ENCODE peak calls at places on chromosomes 4 and X, in nine cellular contexts. U is bronchial epithelial cell, N is aorta, B is choroid plexus epithelial cell, L is foreskin fibroblast, Q is right cardiac atrium, Z is left lung, T is prostate gland, M is tibial nerve. H is an unnamed sample.
A peak's percentile ranks its signal among the peaks of the same experiment; 100 is the strongest.

GRCh38 chr4:120517966-120518365 is 404.6 kb downstream of the PRDM5 start:
- DNase-seq in M (no peak), Z (no peak), U (peak; percentile 77), L (peak; percentile 81), N (no peak), T (peak; percentile 7), Q (no peak), B (peak; percentile 87), H (no peak)

GRCh38 chrX:1416327-1416784 is 24.4 kb upstream of the SLC25A6 start:
- DNase-seq in U (no peak), N (peak; percentile 13), Q (no peak), B (no peak), Z (no peak), M (no peak), T (no peak), L (no peak), H (no peak)

GRCh38 chr4:41814565-41814964 is 66.0 kb upstream of the PHOX2B start:
- DNase-seq in L (peak; percentile 66), M (no peak), Z (no peak), T (no peak), Q (peak; percentile 47), U (no peak), B (peak; percentile 34), N (no peak), H (no peak)

GRCh38 chr4:156971623-156972369 is at the start of gene PDGFC:
- DNase-seq in T (peak; percentile 62), L (peak; percentile 94), Z (peak; percentile 87), B (peak; percentile 77), U (no peak), N (peak; percentile 93), Q (peak; percentile 90), M (peak; percentile 31), H (peak; percentile 86)

GRCh38 chrX:41684138-41684537 is 4.6 kb upstream of the GPR34 start:
- DNase-seq in M (no peak), T (peak; percentile 39), L (peak; percentile 66), B (no peak), U (no peak), N (no peak), Z (no peak), Q (no peak), H (no peak)

GRCh38 chr4:135838889-135839288 is 1637.3 kb upstream of the PABPC4L start:
- DNase-seq in B (peak; percentile 87), Q (no peak), N (no peak), U (peak; percentile 4), M (no peak), Z (no peak), T (no peak), L (peak; percentile 1), H (no peak)

GRCh38 chrX:37578045-37578444 is 6.6 kb downstream of the LANCL3 start:
- DNase-seq in M (no peak), L (no peak), B (peak; percentile 10), N (no peak), U (peak; percentile 74), Q (no peak), T (no peak), Z (no peak), H (no peak)

GRCh38 chr4:176593943-176594342 is 198.8 kb downstream of the VEGFC start:
- DNase-seq in U (peak; percentile 23), M (no peak), T (no peak), Z (no peak), Q (no peak), L (no peak), B (no peak), N (no peak), H (no peak)

GRCh38 chr4:183798921-183799307 is 106.2 kb upstream of the STOX2 start:
- DNase-seq in M (no peak), B (no peak), U (no peak), T (peak; percentile 46), L (no peak), N (no peak), Z (no peak), Q (no peak), H (no peak)

GRCh38 chr4:77797239-77797638 is 21.9 kb downstream of the CNOT6L start:
- DNase-seq in U (peak; percentile 86), B (peak; percentile 53), Z (no peak), N (no peak), T (no peak), Q (no peak), M (no peak), L (peak; percentile 34), H (no peak)

GRCh38 chr4:3783691-3784306 is 17.6 kb downstream of the ADRA2C start:
- DNase-seq in L (no peak), N (no peak), B (peak; percentile 3), M (no peak), U (no peak), Q (no peak), T (no peak), Z (no peak), H (no peak)

GRCh38 chr4:19982556-19982955 is 269.1 kb upstream of the SLIT2 start:
- DNase-seq in L (peak; percentile 83), N (no peak), B (peak; percentile 83), Z (no peak), U (peak; percentile 74), M (no peak), T (no peak), Q (no peak), H (no peak)

GRCh38 chrX:65331371-65331770 is 203.2 kb downstream of the LAS1L start:
- DNase-seq in M (no peak), L (no peak), N (no peak), U (no peak), T (no peak), B (no peak), Z (no peak), Q (no peak), H (no peak)

GRCh38 chrX:150983526-150984163 is 510 bp downstream of the HMGB3 start:
- DNase-seq in L (peak; percentile 20), B (no peak), Z (no peak), T (no peak), N (no peak), U (no peak), M (no peak), Q (no peak), H (no peak)
- H3K4me3 ChIP-seq in L (peak overlapping the region; percentile 50), B (peak overlapping the region; percentile 66), Z (peak overlapping the region; percentile 22), T (peak overlapping the region; percentile 39), N (peak overlapping the region; percentile 47), U (peak overlapping the region; percentile 55), M (peak overlapping the region; percentile 36), Q (peak overlapping the region; percentile 91), H (peak overlapping the region; percentile 69)

GRCh38 chr4:6200922-6201362 is 593 bp upstream of the JAKMIP1 start:
- DNase-seq in M (no peak), N (no peak), Z (no peak), T (no peak), Q (no peak), L (no peak), U (peak; percentile 2), B (no peak), H (no peak)

GRCh38 chr4:6198278-6198677 is 2.1 kb downstream of the JAKMIP1 start:
- DNase-seq in U (no peak), Z (no peak), Q (no peak), M (no peak), T (no peak), B (no peak), L (no peak), N (no peak), H (no peak)

GRCh38 chr4:6200011-6200921 is at the start of gene JAKMIP1:
- DNase-seq in Q (peak; percentile 90), M (no peak), L (peak; percentile 64), U (no peak), T (peak; percentile 74), B (peak; percentile 52), N (peak; percentile 83), Z (peak; percentile 77), H (peak; percentile 61)

GRCh38 chr4:6198768-6199343 is 1.5 kb downstream of the JAKMIP1 start:
- DNase-seq in B (no peak), M (no peak), L (peak; percentile 21), N (no peak), T (no peak), U (no peak), Q (no peak), Z (no peak), H (no peak)

DNA sequence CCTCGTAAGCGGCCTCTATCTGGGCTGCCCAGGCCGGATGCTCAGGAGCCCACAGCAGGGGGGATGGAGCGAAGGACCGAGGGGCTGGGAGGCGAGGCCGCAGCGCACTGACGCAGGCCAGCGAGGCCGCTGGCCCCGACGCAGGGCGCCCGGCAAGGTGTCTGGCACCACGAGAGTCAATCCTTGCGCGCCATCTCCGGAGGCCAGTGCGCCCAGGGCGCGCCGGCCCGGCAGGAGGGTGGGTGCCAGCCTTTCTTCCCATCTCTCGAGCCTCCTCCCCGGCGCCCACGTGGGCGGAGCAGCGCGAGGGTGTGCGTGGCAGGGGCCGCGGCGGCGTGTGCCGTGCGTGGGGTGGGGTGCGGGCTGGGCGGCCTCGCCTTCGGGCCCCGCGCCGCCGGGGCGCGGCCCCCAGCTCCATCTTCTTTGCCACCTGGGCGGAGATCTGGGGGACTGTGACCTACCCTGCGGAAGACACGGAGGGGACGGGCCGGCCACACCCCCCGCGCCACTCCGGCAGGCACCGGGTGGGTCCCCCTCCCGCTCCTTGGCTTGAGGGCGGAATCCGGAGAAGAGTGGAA is 916 bp downstream of the JAKMIP1 start:
- DNase-seq in N (no peak), Q (peak; percentile 56), M (no peak), T (no peak), Z (no peak), L (peak; percentile 25), U (no peak), B (no peak), H (no peak)
- H3K4me3 ChIP-seq in N (no peak overlapping the region), Q (peak overlapping the region; percentile 21), M (peak overlapping the region; percentile 1), T (peak overlapping the region; percentile 59), Z (no peak overlapping the region), L (no peak overlapping the region), U (no peak overlapping the region), B (no peak overlapping the region), H (peak overlapping the region; percentile 30)

DNA sequence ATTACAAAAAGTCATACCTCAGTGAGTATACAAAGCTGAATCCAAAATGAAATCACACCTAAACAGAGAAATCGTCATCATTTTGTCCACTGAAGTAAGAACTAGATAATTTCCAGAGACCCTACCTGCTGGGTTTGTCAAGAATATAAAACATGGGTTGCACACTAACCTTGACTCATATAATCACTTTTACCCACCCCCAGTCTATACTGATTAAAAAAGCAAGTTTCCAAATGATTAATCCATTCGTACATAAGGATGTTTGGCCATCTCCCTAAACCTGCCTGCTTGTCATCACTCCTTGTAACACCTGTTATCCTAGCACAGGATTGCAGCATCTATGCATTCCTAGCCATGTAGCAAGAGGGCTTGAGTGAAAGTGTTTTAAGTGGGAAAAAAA is 4.7 kb downstream of the RAP2C start:
- DNase-seq in Q (no peak), M (no peak), L (peak; percentile 34), U (no peak), B (no peak), Z (no peak), N (no peak), T (no peak), H (no peak)
- H3K4me3 ChIP-seq in Q (no peak overlapping the region), M (no peak overlapping the region), L (no peak overlapping the region), U (no peak overlapping the region), B (no peak overlapping the region), Z (no peak overlapping the region), N (no peak overlapping the region), T (no peak overlapping the region), H (no peak overlapping the region)

DNA sequence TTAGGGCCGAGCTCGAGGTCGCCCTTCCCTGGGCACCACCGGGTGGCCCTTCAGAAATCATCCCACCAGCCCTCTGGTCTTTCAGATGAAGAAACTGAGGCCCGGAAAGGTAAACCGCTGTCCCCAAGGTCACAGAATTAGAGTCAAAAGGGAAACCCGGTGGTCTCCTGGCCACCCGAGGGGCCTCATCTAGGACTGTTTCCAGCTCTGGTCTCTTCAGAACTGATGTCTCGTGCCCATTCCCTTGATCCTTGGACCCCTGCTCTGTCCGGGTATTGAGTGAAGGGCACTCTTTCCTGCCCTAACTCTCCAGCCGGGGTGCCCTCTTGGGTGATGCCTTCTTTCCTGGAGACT is 841 bp downstream of the HTRA3 start:
- DNase-seq in T (no peak), Q (no peak), N (no peak), M (no peak), B (no peak), L (no peak), Z (no peak), U (no peak), H (no peak)
- H3K4me3 ChIP-seq in T (peak overlapping the region; percentile 32), Q (peak overlapping the region; percentile 52), N (peak overlapping the region; percentile 33), M (peak overlapping the region; percentile 36), B (peak overlapping the region; percentile 49), L (no peak overlapping the region), Z (peak overlapping the region; percentile 19), U (no peak overlapping the region), H (peak overlapping the region; percentile 66)